ENCODE peak calls at places on chromosomes 16 and 17, in four cellular contexts. D is GM12878, U is K562, W is SK-N-SH. F is an unnamed sample.

GRCh38 chr17:62781356-62781755 is 26.8 kb downstream of the MARCHF10 start:
- DNase-seq in D (no peak), U (no peak), W (no peak), F (no peak)

GRCh38 chr16:69243479-69243878 is 56.5 kb downstream of the SNTB2 start:
- DNase-seq in D (no peak), U (no peak), W (no peak), F (no peak)

GRCh38 chr17:37358830-37359681 is 16.7 kb upstream of the C17orf78 start:
- DNase-seq in D (peak; percentile 80), U (peak; percentile 98), W (peak; percentile 95), F (peak; percentile 98)

GRCh38 chr16:54318941-54319340 is 32.4 kb upstream of the IRX3 start:
- DNase-seq in D (no peak), U (no peak), W (no peak), F (no peak)

GRCh38 chr16:52770828-52771227 is 223.9 kb upstream of the TOX3 start:
- DNase-seq in D (no peak), U (no peak), W (no peak), F (no peak)

GRCh38 chr16:19434584-19434983 is 16.9 kb downstream of the TMC5 start:
- DNase-seq in D (no peak), U (no peak), W (no peak), F (no peak)

GRCh38 chr17:45364531-45365390 is 47.9 kb upstream of the MAP3K14 start:
- DNase-seq in D (no peak), U (no peak), W (peak; percentile 24), F (peak; percentile 79)

GRCh38 chr16:24328835-24329418 is 72.8 kb downstream of the CACNG3 start:
- DNase-seq in D (no peak), U (no peak), W (no peak), F (no peak)

GRCh38 chr16:86363836-86364618 is 146.3 kb upstream of the FOXF1 start:
- DNase-seq in D (no peak), U (no peak), W (no peak), F (no peak)

GRCh38 chr17:55390364-55390977 is 31.2 kb downstream of the MMD start:
- DNase-seq in D (no peak), U (no peak), W (no peak), F (no peak)

GRCh38 chr17:55394357-55395021 is 27.1 kb downstream of the MMD start:
- DNase-seq in D (no peak), U (no peak), W (no peak), F (no peak)

GRCh38 chr17:55388842-55389241 is 32.8 kb downstream of the MMD start:
- DNase-seq in D (no peak), U (no peak), W (no peak), F (no peak)

GRCh38 chr17:55391244-55391757 is 30.3 kb downstream of the MMD start:
- DNase-seq in D (no peak), U (no peak), W (no peak), F (no peak)

GRCh38 chr17:55391764-55392467 is 29.7 kb downstream of the MMD start:
- DNase-seq in D (no peak), U (no peak), W (no peak), F (no peak)
- TF ChIP-seq USF1 in D (no peak), U (no peak), W (no peak), F (no peak)

DNA sequence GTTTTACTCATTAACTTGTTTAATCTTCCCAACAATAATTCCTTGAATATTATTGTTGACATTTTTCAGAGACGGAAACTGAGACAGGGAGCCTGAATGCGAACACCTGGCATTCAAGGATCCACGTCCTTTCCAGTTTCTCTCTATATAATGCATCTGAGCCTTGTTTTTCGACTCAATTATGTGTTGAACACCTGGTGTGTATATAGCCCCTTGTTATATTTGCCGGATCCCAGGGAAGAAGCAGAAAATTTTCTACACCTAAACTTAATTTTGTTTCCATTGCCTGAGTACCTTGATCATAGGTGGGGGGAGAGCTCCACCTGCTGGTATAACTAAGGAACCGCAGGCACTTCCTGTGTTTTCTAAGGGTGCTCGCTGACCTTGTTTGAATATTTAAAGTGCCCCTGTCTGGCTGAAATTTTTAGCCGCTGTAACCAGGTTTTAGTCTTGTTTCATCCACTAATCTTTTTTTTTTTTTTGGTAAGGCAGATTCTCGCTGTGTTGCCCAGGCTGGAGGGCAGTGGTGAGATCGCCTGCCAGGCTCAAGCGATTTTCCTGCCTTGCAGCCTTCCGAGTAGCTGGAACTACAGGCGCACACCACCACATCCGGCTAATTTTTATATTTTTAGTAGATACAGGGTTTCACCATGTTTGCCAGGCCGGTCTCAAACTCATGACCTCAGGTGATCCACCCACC is 6.6 kb upstream of the NUBP1 start:
- DNase-seq in D (peak; percentile 65), U (peak; percentile 75), W (peak; percentile 70), F (peak; percentile 59)
- TF ChIP-seq USF1 in D (no peak), U (no peak), W (no peak), F (no peak)

GRCh38 chr17:17129466-17129865 is 76.7 kb downstream of the PLD6 start:
- DNase-seq in D (no peak), U (no peak), W (no peak), F (no peak)

GRCh38 chr17:17130077-17130844 is 75.9 kb downstream of the PLD6 start:
- DNase-seq in D (no peak), U (no peak), W (no peak), F (no peak)

GRCh38 chr17:17134051-17134951 is 71.8 kb downstream of the PLD6 start:
- DNase-seq in D (no peak), U (no peak), W (no peak), F (no peak)

GRCh38 chr17:17132746-17133145 is 73.4 kb downstream of the PLD6 start:
- DNase-seq in D (no peak), U (no peak), W (no peak), F (no peak)

GRCh38 chr17:17131876-17132275 is 74.3 kb downstream of the PLD6 start:
- DNase-seq in D (no peak), U (no peak), W (no peak), F (no peak)
- TF ChIP-seq USF1 in D (no peak), U (no peak), W (no peak), F (no peak)

DNA sequence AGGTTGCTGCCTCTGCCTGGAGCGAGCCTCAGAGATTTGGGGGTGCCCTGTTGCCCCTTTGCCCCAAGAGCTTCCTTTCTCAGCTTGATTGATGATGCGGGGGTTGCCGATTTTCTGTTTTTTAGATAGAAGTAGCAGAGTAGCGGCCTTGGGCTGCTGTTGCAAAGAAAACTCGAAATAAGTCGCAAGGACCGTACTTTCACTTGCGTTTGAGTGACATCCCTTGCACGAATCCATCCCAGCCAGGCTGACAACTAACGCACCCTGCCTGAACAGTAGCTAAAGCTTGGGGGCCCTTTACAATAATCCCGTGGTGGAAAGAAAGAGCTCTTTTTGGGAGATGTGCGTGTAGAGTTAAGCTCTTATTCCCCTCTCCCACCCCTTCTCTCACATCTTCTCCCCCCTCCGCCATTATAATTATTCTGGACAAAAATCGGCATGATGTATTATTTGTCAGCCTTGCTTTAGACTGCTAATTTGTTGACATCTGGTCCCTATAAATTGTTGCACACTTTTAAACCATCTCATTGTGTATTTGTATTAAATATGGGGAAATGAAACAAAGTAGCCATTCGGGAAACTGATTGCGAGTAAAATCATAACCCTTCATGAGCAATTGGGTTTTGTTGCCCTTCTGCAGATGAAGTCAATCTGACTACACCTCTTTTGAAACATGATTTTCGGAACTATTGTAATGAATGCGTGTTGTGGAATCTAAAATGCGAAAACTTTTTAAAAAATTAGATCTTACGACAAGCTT is 898 bp downstream of the USP10 start:
- DNase-seq in D (no peak), U (peak; percentile 37), W (peak; percentile 37), F (no peak)
- TF ChIP-seq USF1 in D (no peak), U (no peak), W (no peak), F (no peak)

DNA sequence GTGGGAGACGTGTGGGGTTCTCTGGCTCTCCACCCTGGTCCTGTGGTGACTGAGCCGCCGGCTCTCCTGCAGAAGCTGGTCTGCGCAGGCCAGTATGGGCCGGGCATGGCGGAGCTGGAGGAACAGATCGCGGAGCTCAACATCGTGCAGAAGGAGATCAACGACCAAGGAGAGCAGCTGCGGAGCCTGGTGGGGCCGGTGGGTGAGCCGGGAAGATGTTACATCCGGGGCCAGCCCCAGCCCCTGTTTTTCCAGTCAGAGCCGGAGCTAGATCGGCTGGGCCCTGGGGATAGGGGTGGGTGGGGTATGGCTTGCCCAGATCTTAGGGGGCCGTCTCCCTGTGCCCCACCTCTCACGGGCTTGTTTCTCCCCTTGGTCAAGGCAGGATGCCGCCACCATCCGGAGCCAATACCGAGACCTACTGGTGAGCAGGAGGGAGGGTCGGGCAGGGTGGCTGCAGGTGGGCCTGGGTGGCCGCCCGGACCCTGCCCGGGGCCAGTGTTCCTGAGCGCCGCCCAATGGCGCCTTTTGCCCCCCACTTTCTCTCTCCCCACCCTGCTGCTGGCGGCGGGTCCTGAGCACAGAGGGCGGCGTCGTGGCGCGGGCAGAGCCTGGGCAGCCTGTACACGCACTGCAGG is 5.0 kb downstream of the EVPLL start:
- DNase-seq in D (no peak), U (peak; percentile 0), W (no peak), F (no peak)
- TF ChIP-seq USF1 in D (no peak), U (no peak), W (no peak), F (no peak)

GRCh38 chr16:13038591-13038990 is 137.2 kb downstream of the SHISA9 start:
- DNase-seq in D (no peak), U (no peak), W (no peak), F (no peak)

GRCh38 chr16:13041180-13041579 is 139.8 kb downstream of the SHISA9 start:
- DNase-seq in D (no peak), U (no peak), W (no peak), F (no peak)

GRCh38 chr16:13039526-13039925 is 138.1 kb downstream of the SHISA9 start:
- DNase-seq in D (no peak), U (no peak), W (no peak), F (no peak)

GRCh38 chr16:13032911-13033310 is 131.5 kb downstream of the SHISA9 start:
- DNase-seq in D (no peak), U (no peak), W (no peak), F (no peak)

DNA sequence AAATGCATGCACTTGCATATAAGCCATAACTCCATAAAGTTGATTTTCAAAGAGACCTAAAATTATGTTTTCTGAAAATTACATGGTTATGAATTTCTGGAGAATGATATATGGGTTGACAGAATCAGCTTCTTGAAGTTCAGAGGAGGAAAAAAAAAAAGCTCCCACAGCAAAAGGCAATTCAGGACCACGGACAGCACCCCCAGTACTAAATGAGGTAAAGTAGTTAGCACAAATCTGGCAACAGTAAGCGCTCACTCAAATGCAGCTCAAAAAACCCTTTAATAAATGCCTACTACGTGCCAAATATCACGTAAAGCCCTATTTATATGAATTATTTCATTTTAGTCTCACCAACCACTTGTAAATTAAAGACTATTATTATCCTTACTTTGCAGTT is 135.2 kb downstream of the SHISA9 start:
- DNase-seq in D (no peak), U (peak; percentile 23), W (no peak), F (peak; percentile 70)
- TF ChIP-seq USF1 in D (no peak), U (no peak), W (no peak), F (no peak)

GRCh38 chr17:82367724-82368524 is 3.6 kb upstream of the UTS2R start:
- DNase-seq in D (no peak), U (peak; percentile 96), W (peak; percentile 64), F (peak; percentile 50)
- TF ChIP-seq USF1 in D (no peak), U (peak; percentile 64), W (no peak), F (no peak)

F was measured in WTC11.